ENCODE peak calls at places on chromosomes 13 and 19, in five cellular contexts. One of them, this sample, is unnamed.
A peak's percentile ranks its signal among the peaks of the same experiment; 100 is the strongest.

GRCh38 chr19:15563325-15563794 is 51.7 kb upstream of the CYP4F8 start:
- DNase-seq in sigmoid colon: no peak
- DNase-seq in CD8-positive, alpha-beta T cell: no peak
- DNase-seq in breast epithelium: peak; percentile 65
- DNase-seq in left ventricle myocardium inferior: peak; percentile 36
- DNase-seq in this sample: no peak

GRCh38 chr19:46958542-46958941 is 61.1 kb upstream of the NPAS1 start:
- DNase-seq in sigmoid colon: no peak
- DNase-seq in CD8-positive, alpha-beta T cell: no peak
- DNase-seq in breast epithelium: no peak
- DNase-seq in left ventricle myocardium inferior: no peak
- DNase-seq in this sample: no peak

GRCh38 chr19:13843104-13843921 is 33.6 kb upstream of the NANOS3 start:
- DNase-seq in sigmoid colon: peak; percentile 86
- DNase-seq in CD8-positive, alpha-beta T cell: no peak
- DNase-seq in breast epithelium: peak; percentile 84
- DNase-seq in left ventricle myocardium inferior: peak; percentile 56
- DNase-seq in this sample: no peak

GRCh38 chr13:72259528-72259927 is 392.5 kb upstream of the DACH1 start:
- DNase-seq in sigmoid colon: no peak
- DNase-seq in CD8-positive, alpha-beta T cell: no peak
- DNase-seq in breast epithelium: no peak
- DNase-seq in left ventricle myocardium inferior: no peak
- DNase-seq in this sample: no peak

GRCh38 chr19:38265213-38265861 is 964 bp downstream of the SPINT2 start:
- DNase-seq in sigmoid colon: no peak
- DNase-seq in CD8-positive, alpha-beta T cell: peak; percentile 48
- DNase-seq in breast epithelium: no peak
- DNase-seq in left ventricle myocardium inferior: no peak
- DNase-seq in this sample: no peak

GRCh38 chr13:37648604-37649003 is 50.0 kb upstream of the POSTN start:
- DNase-seq in sigmoid colon: no peak
- DNase-seq in CD8-positive, alpha-beta T cell: no peak
- DNase-seq in breast epithelium: no peak
- DNase-seq in left ventricle myocardium inferior: no peak
- DNase-seq in this sample: peak; percentile 88

GRCh38 chr13:20231839-20232555 is at the start of gene GJB6:
- DNase-seq in sigmoid colon: no peak
- DNase-seq in CD8-positive, alpha-beta T cell: peak; percentile 55
- DNase-seq in breast epithelium: no peak
- DNase-seq in left ventricle myocardium inferior: no peak
- DNase-seq in this sample: no peak

GRCh38 chr19:31232871-31233270 is 116.4 kb downstream of the TSHZ3 start:
- DNase-seq in sigmoid colon: no peak
- DNase-seq in CD8-positive, alpha-beta T cell: no peak
- DNase-seq in breast epithelium: no peak
- DNase-seq in left ventricle myocardium inferior: no peak
- DNase-seq in this sample: peak; percentile 94

GRCh38 chr19:8858260-8858659 is 26.1 kb downstream of the MBD3L1 start:
- DNase-seq in sigmoid colon: no peak
- DNase-seq in CD8-positive, alpha-beta T cell: no peak
- DNase-seq in breast epithelium: no peak
- DNase-seq in left ventricle myocardium inferior: no peak
- DNase-seq in this sample: no peak

DNA sequence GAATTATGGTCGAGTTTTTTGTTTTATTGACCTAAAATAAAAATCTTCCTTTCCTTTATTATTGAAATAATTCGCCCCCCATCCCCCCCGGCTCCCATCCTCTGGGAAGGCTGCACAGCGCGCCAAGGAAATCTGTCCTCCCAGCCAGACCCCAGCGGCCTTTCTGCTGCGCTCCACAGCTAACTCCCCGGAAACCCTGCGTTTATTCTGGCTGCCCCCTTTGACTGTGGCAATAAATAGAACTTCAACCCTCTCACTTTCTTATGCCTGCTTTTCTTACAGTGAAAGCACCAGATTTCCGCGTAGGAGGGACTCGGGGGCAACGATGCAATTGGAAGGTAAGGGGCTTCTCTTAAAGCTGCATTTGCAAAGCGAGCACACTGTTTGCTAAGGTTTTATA is 9.7 kb upstream of the C19orf12 start:
- DNase-seq in sigmoid colon: no peak
- DNase-seq in CD8-positive, alpha-beta T cell: no peak
- DNase-seq in breast epithelium: no peak
- DNase-seq in left ventricle myocardium inferior: no peak
- DNase-seq in this sample: no peak
- H3K4me3 ChIP-seq in sigmoid colon: no peak overlapping the region
- H3K4me3 ChIP-seq in CD8-positive, alpha-beta T cell: peak overlapping the region; percentile 59
- H3K4me3 ChIP-seq in breast epithelium: no peak overlapping the region
- H3K4me3 ChIP-seq in left ventricle myocardium inferior: peak overlapping the region; percentile 57
- H3K4me3 ChIP-seq in this sample: no peak overlapping the region

DNA sequence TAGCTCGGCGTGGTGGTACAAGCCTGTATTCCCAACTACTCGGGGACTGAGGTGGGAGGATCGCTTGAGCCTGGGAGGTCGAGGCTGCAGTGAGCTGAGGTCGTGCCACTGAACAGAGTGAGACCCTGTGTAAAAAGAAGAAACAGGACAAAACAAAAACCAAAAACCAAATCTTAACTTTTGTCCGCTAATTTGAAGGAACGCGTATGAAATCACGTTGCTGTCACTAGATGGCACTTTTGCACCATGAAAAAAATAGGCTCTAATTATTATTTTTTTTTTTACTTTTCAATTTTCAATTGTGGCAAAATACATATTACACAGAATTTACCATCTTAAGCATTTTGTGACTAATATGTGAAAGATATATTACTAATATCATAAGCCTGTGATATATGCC is 17.6 kb upstream of the ZNF835 start:
- DNase-seq in sigmoid colon: no peak
- DNase-seq in CD8-positive, alpha-beta T cell: no peak
- DNase-seq in breast epithelium: no peak
- DNase-seq in left ventricle myocardium inferior: no peak
- DNase-seq in this sample: no peak
- TF ChIP-seq CTCF in sigmoid colon: no peak
- TF ChIP-seq CTCF in CD8-positive, alpha-beta T cell: no peak
- TF ChIP-seq CTCF in breast epithelium: no peak
- TF ChIP-seq CTCF in left ventricle myocardium inferior: no peak
- TF ChIP-seq CTCF in this sample: no peak

DNA sequence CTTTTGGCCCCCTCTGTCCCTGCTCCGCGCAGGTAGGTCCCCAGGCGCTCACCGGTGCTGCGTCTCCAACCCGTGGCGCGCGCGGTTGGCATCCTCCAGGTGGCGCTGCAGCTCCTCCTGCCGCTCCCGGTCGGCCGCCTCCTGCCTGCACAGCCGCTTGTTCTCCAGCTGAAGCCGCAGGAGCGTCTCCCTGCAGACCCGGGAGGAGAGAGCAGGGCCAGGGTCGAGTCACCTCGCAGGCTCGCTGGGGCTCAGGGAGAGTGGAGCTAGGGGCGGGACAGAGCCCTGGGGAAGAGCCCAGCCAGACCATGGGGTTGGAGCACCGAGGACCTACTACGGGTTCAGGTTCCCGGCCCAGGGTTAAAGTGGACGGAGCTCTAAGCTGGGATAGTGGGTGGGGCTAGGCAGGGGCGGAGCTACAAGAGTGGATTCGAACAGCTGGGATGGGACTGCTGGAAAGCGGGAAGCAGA is 9.3 kb downstream of the HOOK2 start:
- DNase-seq in sigmoid colon: peak; percentile 93
- DNase-seq in CD8-positive, alpha-beta T cell: peak; percentile 89
- DNase-seq in breast epithelium: peak; percentile 79
- DNase-seq in left ventricle myocardium inferior: peak; percentile 90
- DNase-seq in this sample: no peak
- H3K4me3 ChIP-seq in sigmoid colon: peak overlapping the region; percentile 25
- H3K4me3 ChIP-seq in CD8-positive, alpha-beta T cell: no peak overlapping the region
- H3K4me3 ChIP-seq in breast epithelium: peak overlapping the region; percentile 26
- H3K4me3 ChIP-seq in left ventricle myocardium inferior: peak overlapping the region; percentile 64
- H3K4me3 ChIP-seq in this sample: peak overlapping the region; percentile 57

GRCh38 chr19:18587962-18588610 is 512 bp upstream of the REX1BD start:
- DNase-seq in sigmoid colon: no peak
- DNase-seq in CD8-positive, alpha-beta T cell: no peak
- DNase-seq in breast epithelium: no peak
- DNase-seq in left ventricle myocardium inferior: no peak
- DNase-seq in this sample: no peak

GRCh38 chr19:18589380-18590272 is 1.0 kb downstream of the REX1BD start:
- DNase-seq in sigmoid colon: peak; percentile 85
- DNase-seq in CD8-positive, alpha-beta T cell: peak; percentile 81
- DNase-seq in breast epithelium: peak; percentile 70
- DNase-seq in left ventricle myocardium inferior: peak; percentile 66
- DNase-seq in this sample: no peak

GRCh38 chr19:18588611-18589379 is at the start of gene REX1BD:
- DNase-seq in sigmoid colon: peak; percentile 94
- DNase-seq in CD8-positive, alpha-beta T cell: peak; percentile 91
- DNase-seq in breast epithelium: peak; percentile 73
- DNase-seq in left ventricle myocardium inferior: peak; percentile 87
- DNase-seq in this sample: no peak

GRCh38 chr19:18587561-18587960 is 1.0 kb upstream of the REX1BD start:
- DNase-seq in sigmoid colon: no peak
- DNase-seq in CD8-positive, alpha-beta T cell: no peak
- DNase-seq in breast epithelium: no peak
- DNase-seq in left ventricle myocardium inferior: no peak
- DNase-seq in this sample: no peak

DNA sequence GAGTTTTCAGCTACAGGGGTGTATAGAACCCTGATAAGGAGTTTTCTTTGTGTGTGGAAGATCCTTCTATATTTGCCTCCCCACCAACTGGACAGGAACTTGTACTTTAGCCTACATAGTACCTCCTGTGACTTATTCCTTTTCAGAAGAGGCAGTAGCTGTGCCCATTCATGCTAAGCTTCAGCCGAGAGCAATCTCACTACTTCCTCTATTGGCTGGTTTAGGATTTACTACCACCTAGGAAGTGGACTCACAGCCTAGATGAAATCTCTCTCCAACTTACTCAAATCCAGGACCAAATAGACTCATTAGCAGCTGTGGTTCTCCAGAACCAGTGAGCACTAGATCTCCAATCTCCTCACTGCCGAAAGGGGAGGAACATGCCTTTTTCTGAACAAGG is 2.3 kb upstream of the REX1BD start:
- DNase-seq in sigmoid colon: no peak
- DNase-seq in CD8-positive, alpha-beta T cell: no peak
- DNase-seq in breast epithelium: no peak
- DNase-seq in left ventricle myocardium inferior: no peak
- DNase-seq in this sample: no peak
- TF ChIP-seq CTCF in sigmoid colon: no peak
- TF ChIP-seq CTCF in CD8-positive, alpha-beta T cell: no peak
- TF ChIP-seq CTCF in breast epithelium: no peak
- TF ChIP-seq CTCF in left ventricle myocardium inferior: no peak
- TF ChIP-seq CTCF in this sample: peak; percentile 10

GRCh38 chr13:60369242-60369641 is 27.8 kb upstream of the TDRD3 start:
- DNase-seq in sigmoid colon: no peak
- DNase-seq in CD8-positive, alpha-beta T cell: no peak
- DNase-seq in breast epithelium: no peak
- DNase-seq in left ventricle myocardium inferior: no peak
- DNase-seq in this sample: no peak

GRCh38 chr13:60372141-60372540 is 24.9 kb upstream of the TDRD3 start:
- DNase-seq in sigmoid colon: no peak
- DNase-seq in CD8-positive, alpha-beta T cell: no peak
- DNase-seq in breast epithelium: no peak
- DNase-seq in left ventricle myocardium inferior: no peak
- DNase-seq in this sample: no peak

DNA sequence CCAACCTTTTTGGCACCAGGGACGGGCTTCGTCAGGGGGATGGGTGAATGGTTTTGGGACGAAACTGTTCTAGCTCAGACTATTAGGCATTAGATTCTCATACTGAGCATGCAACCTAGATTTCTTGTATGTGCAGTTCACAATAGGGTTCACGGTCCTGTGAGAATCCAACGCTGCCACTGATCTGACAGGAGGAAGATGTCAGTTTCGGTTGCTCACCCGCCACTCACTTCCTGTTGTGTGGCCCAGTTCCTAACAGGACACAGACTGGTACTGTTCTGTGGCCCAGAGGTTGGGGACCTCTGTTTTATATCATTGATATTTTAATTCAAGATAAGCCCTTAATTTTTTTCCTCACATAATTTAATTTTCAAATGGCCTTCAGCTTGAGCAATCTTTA is 26.7 kb upstream of the TDRD3 start:
- DNase-seq in sigmoid colon: no peak
- DNase-seq in CD8-positive, alpha-beta T cell: no peak
- DNase-seq in breast epithelium: no peak
- DNase-seq in left ventricle myocardium inferior: no peak
- DNase-seq in this sample: no peak
- H3K4me3 ChIP-seq in sigmoid colon: no peak overlapping the region
- H3K4me3 ChIP-seq in CD8-positive, alpha-beta T cell: no peak overlapping the region
- H3K4me3 ChIP-seq in breast epithelium: no peak overlapping the region
- H3K4me3 ChIP-seq in left ventricle myocardium inferior: no peak overlapping the region
- H3K4me3 ChIP-seq in this sample: no peak overlapping the region

GRCh38 chr19:49422407-49423277 is 599 bp downstream of the PTH2 start:
- DNase-seq in sigmoid colon: no peak
- DNase-seq in CD8-positive, alpha-beta T cell: no peak
- DNase-seq in breast epithelium: no peak
- DNase-seq in left ventricle myocardium inferior: peak; percentile 38
- DNase-seq in this sample: no peak
- TF ChIP-seq CTCF in sigmoid colon: no peak
- TF ChIP-seq CTCF in CD8-positive, alpha-beta T cell: peak; percentile 54
- TF ChIP-seq CTCF in breast epithelium: no peak
- TF ChIP-seq CTCF in left ventricle myocardium inferior: peak; percentile 63
- TF ChIP-seq CTCF in this sample: peak; percentile 22

GRCh38 chr19:19721896-19722295 is 11.0 kb downstream of the ZNF14 start:
- DNase-seq in sigmoid colon: no peak
- DNase-seq in CD8-positive, alpha-beta T cell: no peak
- DNase-seq in breast epithelium: no peak
- DNase-seq in left ventricle myocardium inferior: no peak
- DNase-seq in this sample: no peak

GRCh38 chr19:19719798-19720197 is 13.1 kb downstream of the ZNF14 start:
- DNase-seq in sigmoid colon: no peak
- DNase-seq in CD8-positive, alpha-beta T cell: no peak
- DNase-seq in breast epithelium: no peak
- DNase-seq in left ventricle myocardium inferior: no peak
- DNase-seq in this sample: no peak
- H3K4me3 ChIP-seq in sigmoid colon: no peak overlapping the region
- H3K4me3 ChIP-seq in CD8-positive, alpha-beta T cell: no peak overlapping the region
- H3K4me3 ChIP-seq in breast epithelium: no peak overlapping the region
- H3K4me3 ChIP-seq in left ventricle myocardium inferior: no peak overlapping the region
- H3K4me3 ChIP-seq in this sample: no peak overlapping the region

This sample was measured in AG09309.